ENCODE peak calls at places on chromosomes 11 and 22, in five cellular contexts. Z, O, H, G and P are unnamed samples.

GRCh38 chr22:37710675-37711074 is 13.8 kb downstream of the TRIOBP start:
- DNase-seq in O (no peak), H (no peak), Z (no peak), G (no peak), P (no peak)

GRCh38 chr22:31082606-31083376 is 1.7 kb downstream of the SMTN start:
- DNase-seq in H (peak; percentile 58), O (peak; percentile 64), G (peak; percentile 67), Z (peak; percentile 59), P (peak; percentile 86)

GRCh38 chr11:111301840-111302113 is 3.4 kb downstream of the POU2AF3 start:
- DNase-seq in H (no peak), G (no peak), Z (no peak), O (no peak), P (no peak)

GRCh38 chr22:20013382-20013871 is 3.2 kb downstream of the ARVCF start:
- DNase-seq in Z (peak; percentile 77), G (peak; percentile 66), O (peak; percentile 66), H (peak; percentile 86), P (peak; percentile 75)

GRCh38 chr11:113574171-113574570 is 99.0 kb upstream of the DRD2 start:
- DNase-seq in Z (no peak), O (no peak), H (no peak), G (no peak), P (no peak)

GRCh38 chr11:61974766-61975631 is 7.6 kb upstream of the FTH1 start:
- DNase-seq in Z (no peak), G (no peak), H (no peak), O (peak; percentile 34), P (no peak)

GRCh38 chr22:30541979-30542810 is 4.3 kb downstream of the SEC14L6 start:
- DNase-seq in H (no peak), O (no peak), G (no peak), Z (peak; percentile 30), P (no peak)

GRCh38 chr11:2207773-2208621 is 36.4 kb upstream of the TH start:
- DNase-seq in H (peak; percentile 45), Z (no peak), G (no peak), O (no peak), P (no peak)

GRCh38 chr11:81373986-81374385 is 1359.7 kb downstream of the FAM181B start:
- DNase-seq in H (no peak), Z (no peak), G (no peak), O (no peak), P (no peak)

GRCh38 chr11:80595011-80595410 is 1154.2 kb upstream of the TENM4 start:
- DNase-seq in H (no peak), G (no peak), O (no peak), Z (no peak), P (no peak)

GRCh38 chr11:69166186-69167115 is 10.7 kb downstream of the SMIM38 start:
- DNase-seq in G (no peak), H (peak; percentile 46), Z (peak; percentile 89), O (no peak), P (no peak)

GRCh38 chr11:130025371-130025770 is 22.7 kb upstream of the PRDM10 start:
- DNase-seq in G (no peak), O (no peak), Z (no peak), H (no peak), P (no peak)

GRCh38 chr11:13221722-13222121 is 55.9 kb upstream of the BMAL1 start:
- DNase-seq in O (no peak), H (no peak), G (no peak), Z (no peak), P (peak; percentile 27)

GRCh38 chr11:72556433-72556832 is 117.8 kb downstream of the PDE2A start:
- DNase-seq in G (no peak), Z (no peak), O (no peak), H (no peak), P (no peak)
- H3K27me3 ChIP-seq in G (no peaks in the 10 kb centered on the region), Z (peaks cover 41% of the 10 kb centered on the region), O (no peaks in the 10 kb centered on the region), H (peaks cover 15% of the 10 kb centered on the region), P (peaks cover 8% of the 10 kb centered on the region)

DNA sequence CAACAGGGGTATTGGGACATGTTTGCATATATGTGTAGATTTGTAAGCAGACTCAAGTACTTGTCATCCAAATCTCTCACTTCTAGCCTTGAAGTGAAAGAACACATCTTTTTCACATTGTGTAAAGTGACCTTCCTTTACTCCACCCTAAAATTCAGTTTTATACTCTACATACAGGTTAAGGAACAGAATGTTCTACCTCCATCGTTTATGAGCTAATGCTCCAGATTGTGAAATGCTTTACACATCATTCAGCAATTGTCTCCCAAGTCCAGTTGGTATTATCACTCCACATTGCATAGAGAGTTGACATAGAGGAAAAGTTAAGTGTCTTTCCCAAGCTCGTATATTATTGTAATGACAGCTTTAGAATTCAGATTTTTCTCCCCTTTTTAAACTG is 46.1 kb upstream of the BLID start:
- DNase-seq in G (no peak), Z (peak; percentile 70), H (no peak), O (no peak), P (no peak)
- H3K4me1 ChIP-seq in G (peaks cover 10% of the 10 kb centered on the region), Z (peaks cover 81% of the 10 kb centered on the region), H (peaks cover 25% of the 10 kb centered on the region), O (peaks cover 2% of the 10 kb centered on the region), P (peaks cover 2% of the 10 kb centered on the region)

GRCh38 chr11:32431657-32432056 is 3.7 kb downstream of the WT1 start:
- DNase-seq in O (no peak), H (no peak), G (no peak), Z (no peak), P (no peak)
- H3K27me3 ChIP-seq in O (peaks cover 13% of the 10 kb centered on the region), H (peaks cover 97% of the 10 kb centered on the region), G (peaks cover 54% of the 10 kb centered on the region), Z (peaks cover 90% of the 10 kb centered on the region), P (no peaks in the 10 kb centered on the region)

GRCh38 chr22:45627489-45628233 is 44.0 kb upstream of the ATXN10 start:
- DNase-seq in Z (no peak), G (no peak), O (no peak), H (no peak), P (no peak)
- H3K4me1 ChIP-seq in Z (peaks cover 11% of the 10 kb centered on the region), G (no peaks in the 10 kb centered on the region), O (no peaks in the 10 kb centered on the region), H (no peaks in the 10 kb centered on the region), P (peaks cover 3% of the 10 kb centered on the region)

GRCh38 chr11:44781697-44782096 is 54.9 kb downstream of the TSPAN18 start:
- DNase-seq in G (no peak), H (peak; percentile 41), Z (no peak), O (no peak), P (no peak)
- H3K27me3 ChIP-seq in G (peaks cover 2% of the 10 kb centered on the region), H (no peaks in the 10 kb centered on the region), Z (peaks cover 29% of the 10 kb centered on the region), O (no peaks in the 10 kb centered on the region), P (no peaks in the 10 kb centered on the region)

DNA sequence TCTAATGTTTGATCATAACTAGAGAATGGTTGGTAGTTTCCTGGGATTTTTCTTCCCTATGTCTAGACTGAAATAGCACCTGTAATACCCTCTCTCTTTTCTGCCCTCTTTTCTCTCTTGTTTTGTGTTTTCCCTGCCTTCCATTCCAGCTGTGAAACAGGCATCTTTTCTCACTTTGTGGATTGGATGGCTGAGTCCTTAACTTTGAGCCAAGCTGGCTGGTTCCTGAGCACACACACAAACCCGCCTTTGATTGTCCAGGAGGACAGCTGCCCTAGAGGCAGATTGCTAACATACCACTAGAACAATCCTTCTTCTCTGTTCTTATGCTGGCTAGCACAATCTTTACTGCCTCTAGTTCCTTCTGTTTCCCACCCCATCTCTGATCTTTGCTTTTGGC is 17.7 kb downstream of the CTNND1 start:
- DNase-seq in G (no peak), Z (peak; percentile 83), H (no peak), O (no peak), P (peak; percentile 55)
- H3K4me1 ChIP-seq in G (peaks cover 74% of the 10 kb centered on the region), Z (peaks cover 50% of the 10 kb centered on the region), H (peaks cover 35% of the 10 kb centered on the region), O (peaks cover 26% of the 10 kb centered on the region), P (peaks cover 60% of the 10 kb centered on the region)